ENCODE peak calls at places on chromosomes 12 and 14, in five cellular contexts. B is HL-60, X is GM12878, G is esophagus muscularis mucosa, U is HCT116. I is an unnamed sample.

GRCh38 chr14:93832665-93833064 is 44.4 kb upstream of the PRIMA1 start:
- DNase-seq in B (no peak), G (no peak), U (no peak), X (no peak), I (no peak)

GRCh38 chr12:865614-866013 is 83.9 kb downstream of the RAD52 start:
- DNase-seq in U (no peak), X (no peak), G (no peak), B (no peak), I (no peak)

GRCh38 chr12:113154351-113154973 is 4.9 kb downstream of the CFAP73 start:
- DNase-seq in B (no peak), G (no peak), U (no peak), X (no peak), I (no peak)

GRCh38 chr12:82436354-82436753 is 78.0 kb downstream of the METTL25 start:
- DNase-seq in B (no peak), U (no peak), G (no peak), X (no peak), I (no peak)

GRCh38 chr14:100022772-100023451 is 42.3 kb upstream of the EVL start:
- DNase-seq in B (no peak), X (no peak), G (no peak), U (no peak), I (no peak)

GRCh38 chr12:114682920-114683708 is 861 bp downstream of the TBX3 start:
- DNase-seq in G (no peak), B (no peak), X (no peak), U (no peak), I (peak)

GRCh38 chr12:26871985-26872384 is 39.0 kb upstream of the ITPR2 start:
- DNase-seq in B (no peak), G (no peak), U (no peak), X (no peak), I (no peak)

GRCh38 chr12:64621257-64621942 is 11.1 kb downstream of the RASSF3 start:
- DNase-seq in U (no peak), G (no peak), X (peak), B (no peak), I (no peak)

GRCh38 chr12:124761056-124761455 is 102.6 kb downstream of the SCARB1 start:
- DNase-seq in U (no peak), X (no peak), B (no peak), G (no peak), I (no peak)

GRCh38 chr12:116959845-116960514 is 49.2 kb downstream of the FBXW8 start:
- DNase-seq in X (peak), U (no peak), B (no peak), G (no peak), I (no peak)

GRCh38 chr12:646303-647038 is 16.8 kb downstream of the NINJ2 start:
- DNase-seq in G (no peak), U (no peak), X (no peak), B (no peak), I (no peak)

GRCh38 chr14:92513204-92513965 is at the start of gene RIN3:
- DNase-seq in G (no peak), B (no peak), U (no peak), X (no peak), I (peak)

GRCh38 chr12:18246057-18246456 is 15.3 kb upstream of the PIK3C2G start:
- DNase-seq in B (no peak), U (no peak), X (no peak), G (no peak), I (no peak)

GRCh38 chr12:30953257-30953656 is 26.7 kb downstream of the TSPAN11 start:
- DNase-seq in G (no peak), B (no peak), U (no peak), X (no peak), I (no peak)

GRCh38 chr12:130398089-130398848 is 60.6 kb downstream of the PIWIL1 start:
- DNase-seq in U (no peak), G (no peak), B (no peak), X (no peak), I (no peak)

GRCh38 chr12:111409403-111410228 is 3.9 kb downstream of the SH2B3 start:
- DNase-seq in G (no peak), B (peak), X (no peak), U (no peak), I (no peak)

GRCh38 chr12:106767954-106768501 is 6.5 kb upstream of the RIC8B start:
- DNase-seq in G (no peak), X (no peak), B (no peak), U (no peak), I (no peak)

GRCh38 chr14:75469606-75470237 is 41.9 kb downstream of the JDP2 start:
- DNase-seq in G (no peak), X (no peak), U (no peak), B (no peak), I (peak)

GRCh38 chr14:68782091-68782981 is 10.5 kb downstream of the ZFP36L1 start:
- DNase-seq in X (no peak), U (no peak), G (peak), B (no peak), I (no peak)

GRCh38 chr12:22631863-22632463 is 7.0 kb downstream of the ETNK1 start:
- DNase-seq in B (no peak), X (no peak), U (no peak), G (no peak), I (no peak)

GRCh38 chr12:89924191-89924590 is 215.6 kb upstream of the ATP2B1 start:
- DNase-seq in G (no peak), X (no peak), B (no peak), U (no peak), I (no peak)

GRCh38 chr12:45051490-45052105 is 699 bp upstream of the DBX2 start:
- DNase-seq in G (no peak), U (no peak), B (no peak), X (no peak), I (no peak)

GRCh38 chr12:28552472-28553061 is 362.3 kb downstream of the CCDC91 start:
- DNase-seq in B (no peak), G (no peak), U (no peak), X (no peak), I (no peak)

GRCh38 chr14:87522575-87522974 is 470.4 kb downstream of the GALC start:
- DNase-seq in X (no peak), B (no peak), G (no peak), U (no peak), I (no peak)

GRCh38 chr12:32423598-32423997 is 24.2 kb downstream of the FGD4 start:
- DNase-seq in G (no peak), U (no peak), X (no peak), B (no peak), I (no peak)

GRCh38 chr12:3278681-3279414 is 201.7 kb downstream of the TSPAN9 start:
- DNase-seq in B (no peak), G (no peak), X (no peak), U (no peak), I (no peak)

GRCh38 chr12:22518067-22518719 is 26.1 kb downstream of the C2CD5 start:
- DNase-seq in B (no peak), U (no peak), X (no peak), G (no peak), I (no peak)

GRCh38 chr12:53862831-53863230 is 75.8 kb upstream of the HOXC13 start:
- DNase-seq in G (peak), U (no peak), B (no peak), X (no peak), I (no peak)

GRCh38 chr12:101490286-101490920 is 15.3 kb downstream of the SPIC start:
- DNase-seq in B (no peak), U (peak), G (no peak), X (no peak), I (peak)

DNA sequence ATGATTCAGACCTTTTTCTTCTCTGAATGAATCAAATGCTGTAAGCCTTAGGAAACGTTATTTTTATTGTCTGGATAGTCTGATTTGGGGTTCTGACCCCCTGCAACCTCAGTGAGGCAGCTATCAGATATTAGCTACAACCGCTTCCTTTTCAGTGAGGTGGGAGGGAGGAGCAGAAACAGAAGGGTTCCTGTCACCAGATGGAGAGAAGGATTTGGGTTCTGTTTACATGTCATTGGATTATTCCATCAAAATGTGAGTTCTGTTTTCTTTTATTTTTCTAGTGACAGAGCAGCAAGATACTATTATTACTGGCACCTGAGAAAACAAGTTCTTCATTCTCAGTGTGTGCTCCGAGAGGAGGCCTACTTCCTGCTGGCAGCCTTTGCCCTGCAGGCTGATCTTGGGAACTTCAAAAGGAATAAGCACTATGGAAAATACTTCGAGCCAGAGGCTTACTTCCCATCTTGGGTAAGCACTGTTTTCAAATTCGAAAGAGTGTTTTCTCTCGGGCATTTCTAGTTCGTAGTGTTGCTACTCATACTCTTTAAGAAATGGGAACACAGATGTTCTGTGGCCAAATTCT is 52.8 kb downstream of the FRMD6 start:
- DNase-seq in U (no peak), B (no peak), X (no peak), G (no peak), I (no peak)
- TF ChIP-seq CTCF in U (no peak), B (no peak), X (no peak), G (no peak), I (no peak)

DNA sequence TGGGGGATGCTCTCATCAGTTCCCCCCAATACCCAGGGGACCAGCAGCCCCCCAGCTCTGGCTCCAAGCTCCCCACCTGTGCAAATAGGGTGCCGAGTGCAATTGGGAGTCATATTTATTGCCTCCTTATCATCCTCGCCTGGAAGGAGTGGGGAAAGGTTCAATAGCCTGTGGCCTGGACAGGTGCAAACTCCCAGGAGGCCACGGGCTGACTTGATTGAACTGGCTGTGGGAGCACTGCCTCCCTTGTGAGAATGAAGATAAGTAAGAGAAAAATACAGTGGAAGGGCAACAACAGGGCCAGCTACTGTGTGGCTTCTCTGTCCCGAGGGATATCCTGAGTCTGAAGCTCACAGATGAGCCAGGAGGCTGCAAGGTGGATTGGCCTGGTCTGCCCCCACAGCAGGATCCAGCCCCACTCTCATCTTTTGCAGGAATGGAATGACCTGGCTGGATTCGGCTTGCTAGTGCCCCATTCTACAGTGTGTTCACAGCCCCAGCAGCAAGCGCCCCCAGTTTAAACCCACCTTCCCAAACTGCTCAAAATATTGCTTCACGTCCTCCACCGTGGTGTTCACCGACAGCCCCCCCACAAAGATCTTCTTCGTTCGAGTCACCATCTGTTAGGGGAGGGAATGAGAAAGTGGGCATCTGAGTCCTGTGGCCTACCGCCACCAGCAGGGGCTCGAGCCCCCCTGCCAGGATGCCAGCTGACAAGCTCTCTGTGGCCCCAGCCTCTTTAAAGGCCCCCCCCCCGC is 6.3 kb downstream of the MSI1 start:
- DNase-seq in X (no peak), U (no peak), G (no peak), B (no peak), I (no peak)
- TF ChIP-seq POLR2AphosphoS5 in X (no peak), U (no peak), G (no peak), B (no peak), I (no peak)

GRCh38 chr12:46403732-46404097 is 31.1 kb upstream of the SLC38A2 start:
- DNase-seq in U (no peak), B (no peak), X (no peak), G (no peak), I (no peak)

GRCh38 chr12:46402861-46403731 is 30.5 kb upstream of the SLC38A2 start:
- DNase-seq in U (no peak), X (no peak), G (no peak), B (no peak), I (no peak)

GRCh38 chr12:46400406-46400805 is 27.8 kb upstream of the SLC38A2 start:
- DNase-seq in B (no peak), G (no peak), U (no peak), X (no peak), I (no peak)

GRCh38 chr12:46402451-46402850 is 29.9 kb upstream of the SLC38A2 start:
- DNase-seq in U (no peak), B (no peak), X (no peak), G (no peak), I (peak)

DNA sequence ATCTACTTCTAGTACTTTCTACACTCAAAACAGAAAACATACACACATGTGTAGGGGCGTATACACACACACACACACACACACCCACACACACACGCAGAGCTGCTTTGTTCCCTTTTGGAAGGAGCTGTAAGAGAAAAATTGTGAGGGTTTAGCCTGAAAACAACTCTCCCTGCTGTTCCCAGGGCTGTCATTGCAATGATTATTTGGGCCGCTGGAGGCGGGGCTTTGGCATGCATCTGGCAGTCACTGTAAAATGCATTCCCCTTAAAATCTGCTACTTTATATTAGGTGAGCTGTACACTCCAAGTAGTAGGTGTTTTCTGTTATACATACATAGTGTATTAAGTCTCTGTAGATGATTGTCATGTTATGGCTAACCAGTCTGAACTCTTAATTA is 29.1 kb upstream of the SLC38A2 start:
- DNase-seq in U (no peak), X (no peak), G (no peak), B (no peak), I (peak)
- TF ChIP-seq CTCF in U (no peak), X (no peak), G (peak), B (no peak), I (peak)

GRCh38 chr12:29741342-29742241 is 42.1 kb downstream of the TMTC1 start:
- DNase-seq in X (no peak), B (no peak), U (no peak), G (no peak), I (no peak)
- TF ChIP-seq POLR2AphosphoS5 in X (no peak), B (no peak), U (no peak), G (no peak), I (peak)

GRCh38 chr14:105198588-105198987 is 17.5 kb upstream of the NUDT14 start:
- DNase-seq in G (no peak), B (no peak), X (no peak), U (no peak), I (no peak)

GRCh38 chr14:105199093-105199492 is 18.0 kb upstream of the NUDT14 start:
- DNase-seq in X (no peak), B (no peak), U (no peak), G (no peak), I (no peak)

GRCh38 chr14:105201156-105201927 is 20.2 kb upstream of the NUDT14 start:
- DNase-seq in X (no peak), U (no peak), B (no peak), G (no peak), I (no peak)

GRCh38 chr14:105200641-105201040 is 19.5 kb upstream of the NUDT14 start:
- DNase-seq in G (no peak), U (no peak), X (no peak), B (no peak), I (no peak)

GRCh38 chr14:105200074-105200473 is 19.0 kb upstream of the NUDT14 start:
- DNase-seq in X (no peak), U (no peak), G (no peak), B (no peak), I (no peak)
- TF ChIP-seq CTCF in X (peak), U (no peak), G (no peak), B (no peak), I (no peak)

DNA sequence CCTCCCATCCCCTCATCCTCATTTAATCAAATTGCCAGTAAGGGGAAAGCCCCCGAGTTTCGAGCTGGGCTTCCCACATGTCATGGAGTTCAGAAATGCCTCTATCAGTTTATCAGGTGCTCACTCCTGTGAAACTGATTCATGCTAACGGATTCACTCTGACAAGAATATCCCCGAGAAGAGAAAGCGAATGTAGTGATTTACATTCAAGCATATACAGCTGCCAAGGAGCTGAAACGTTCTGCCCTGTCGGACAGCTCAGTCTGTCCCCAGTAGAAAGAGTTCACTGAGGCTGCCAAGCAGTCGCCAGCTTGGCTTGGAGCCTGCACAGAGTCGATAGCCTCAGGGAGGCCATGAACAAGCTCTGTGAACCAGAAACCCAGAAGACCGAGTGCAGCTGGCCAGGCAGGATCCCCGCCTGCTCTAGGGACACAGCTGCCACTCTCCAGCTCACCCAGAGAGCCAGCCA is 88.4 kb downstream of the TMCC3 start:
- DNase-seq in X (peak), G (no peak), B (no peak), U (no peak), I (peak)
- TF ChIP-seq POLR2AphosphoS5 in X (peak), G (peak), B (no peak), U (no peak), I (no peak)

GRCh38 chr14:36866867-36867266 is 205.2 kb downstream of the PAX9 start:
- DNase-seq in B (no peak), U (no peak), X (peak), G (no peak), I (no peak)

GRCh38 chr14:36859119-36859518 is 197.5 kb downstream of the PAX9 start:
- DNase-seq in B (no peak), U (no peak), G (no peak), X (no peak), I (no peak)

GRCh38 chr14:36857842-36858445 is 196.3 kb downstream of the PAX9 start:
- DNase-seq in X (no peak), G (no peak), U (no peak), B (no peak), I (no peak)

DNA sequence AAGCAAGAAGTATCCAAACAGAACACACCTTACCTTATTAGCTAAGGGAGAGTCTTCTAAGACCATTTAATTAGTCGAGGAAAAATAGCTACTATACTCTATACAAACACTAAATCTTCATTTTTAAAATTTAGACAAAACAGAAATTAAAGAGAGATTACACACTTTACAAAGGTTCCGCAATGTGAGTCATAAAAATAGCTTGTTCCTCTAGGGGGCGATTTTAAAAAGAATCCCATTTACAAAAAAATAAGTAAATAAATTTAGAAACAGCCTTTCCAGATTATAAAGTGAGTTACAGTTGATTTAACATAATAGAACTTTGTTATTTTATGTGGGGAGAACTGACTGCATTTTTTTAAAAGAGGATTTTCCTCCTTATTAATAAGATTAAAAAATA is 201.6 kb downstream of the PAX9 start:
- DNase-seq in B (no peak), G (no peak), X (no peak), U (no peak), I (no peak)
- TF ChIP-seq CTCF in B (no peak), G (no peak), X (no peak), U (no peak), I (no peak)